ENCODE peak calls at places on chromosomes 4 and X, in eight cellular contexts. A is AG09309; F is T-cell; P is GM03348; T is NCI-H2081 treated with DMSO at 0.1 percent for 48 hours; D is stimulated activated CD4-positive, alpha-beta T cell treated with anti-CD3 and anti-CD28 coated beads, Interleukin-1b, Interleukin-23, amount 100 ng/mL, for 24 hours; Q is activated CD4-positive, alpha-beta T cell treated with anti-CD3 and anti-CD28 coated beads for 4 hours; B is activated T-cell treated with anti-CD3 and anti-CD28 coated beads, Interleukin-2, amount 50 U/mL, for 72 hours. N is an unnamed sample.

GRCh38 chr4:1039493-1040343 is 28.3 kb downstream of the FGFRL1 start:
- DNase-seq in B (no peak), F (no peak), T (no peak), Q (no peak), D (no peak), P (peak; percentile 81), A (no peak), N (no peak)

GRCh38 chr4:80322716-80323115 is 12.8 kb upstream of the CFAP299 start:
- DNase-seq in B (no peak), D (no peak), T (no peak), P (peak; percentile 58), F (no peak), A (no peak), Q (no peak), N (no peak)

GRCh38 chr4:7134737-7135388 is 57.5 kb upstream of the SORCS2 start:
- DNase-seq in B (no peak), Q (no peak), D (no peak), T (no peak), F (no peak), A (peak; percentile 76), P (peak; percentile 94), N (no peak)

GRCh38 chr4:144564358-144564757 is 81.6 kb upstream of the HHIP start:
- DNase-seq in D (no peak), Q (no peak), P (no peak), B (no peak), F (no peak), T (no peak), A (no peak), N (no peak)

GRCh38 chrX:111869639-111870034 is 6.3 kb upstream of the TRPC5OS start:
- DNase-seq in T (no peak), A (peak; percentile 5), P (peak; percentile 54), F (no peak), Q (no peak), B (peak; percentile 16), D (no peak), N (no peak)

GRCh38 chrX:9871871-9872270 is 85.6 kb downstream of the SHROOM2 start:
- DNase-seq in B (no peak), T (no peak), A (peak; percentile 34), Q (no peak), F (no peak), P (peak; percentile 24), D (no peak), N (no peak)

GRCh38 chrX:7115557-7115956 is 32.0 kb upstream of the STS start:
- DNase-seq in T (no peak), A (no peak), P (no peak), D (no peak), B (no peak), F (no peak), Q (no peak), N (no peak)

GRCh38 chrX:49174723-49175122 is 3.0 kb downstream of the PLP2 start:
- DNase-seq in A (no peak), F (no peak), B (no peak), T (no peak), Q (no peak), P (no peak), D (no peak), N (no peak)

GRCh38 chr4:172202480-172203076 is 389.4 kb downstream of the GALNTL6 start:
- DNase-seq in T (no peak), A (no peak), D (no peak), B (no peak), Q (no peak), P (peak; percentile 41), F (no peak), N (no peak)

GRCh38 chr4:39469429-39470077 is 10.7 kb downstream of the LIAS start:
- DNase-seq in Q (no peak), B (no peak), A (peak; percentile 65), D (no peak), P (peak; percentile 63), T (peak; percentile 74), F (peak; percentile 19), N (no peak)

GRCh38 chr4:38857354-38858096 is 908 bp upstream of the TLR6 start:
- DNase-seq in D (no peak), B (peak; percentile 35), P (peak; percentile 77), Q (peak; percentile 41), T (no peak), F (no peak), A (peak; percentile 45), N (no peak)

GRCh38 chrX:127011629-127012028 is 192.1 kb downstream of the PRR32 start:
- DNase-seq in T (no peak), B (no peak), P (no peak), A (no peak), Q (no peak), D (no peak), F (no peak), N (no peak)

GRCh38 chr4:154390324-154390723 is 101.3 kb downstream of the DCHS2 start:
- DNase-seq in A (no peak), D (no peak), F (no peak), B (no peak), P (no peak), Q (no peak), T (no peak), N (no peak)

GRCh38 chrX:39470588-39471155 is 627.1 kb downstream of the BCOR start:
- DNase-seq in F (no peak), P (peak; percentile 48), A (no peak), B (no peak), Q (no peak), D (no peak), T (no peak), N (no peak)

GRCh38 chrX:13776387-13776786 is 40.5 kb downstream of the GPM6B start:
- DNase-seq in D (no peak), T (no peak), F (no peak), B (no peak), Q (no peak), A (no peak), P (no peak), N (no peak)

GRCh38 chrX:124226129-124226528 is 106.3 kb upstream of the TEX13D start:
- DNase-seq in T (no peak), D (no peak), Q (no peak), F (no peak), B (no peak), P (no peak), A (no peak), N (no peak)

GRCh38 chrX:40749874-40750273 is 14.5 kb upstream of the MED14 start:
- DNase-seq in P (no peak), F (no peak), B (no peak), T (no peak), Q (no peak), A (no peak), D (no peak), N (no peak)

GRCh38 chr4:21656832-21657231 is 291.7 kb downstream of the KCNIP4 start:
- DNase-seq in P (peak; percentile 15), T (no peak), A (no peak), Q (no peak), F (no peak), D (no peak), B (no peak), N (no peak)

GRCh38 chrX:153775293-153775595 is 5.6 kb upstream of the SRPK3 start:
- DNase-seq in T (no peak), P (no peak), Q (no peak), D (no peak), B (no peak), F (no peak), A (no peak), N (no peak)

N was measured in T-helper 1 cell.